ENCODE peak calls at places on chromosome 18, in four cellular contexts. C is fibroblast of lung, B is tibial artery, L is neuronal stem cell. P is an unnamed sample.

GRCh38 chr18:10124071-10124470 is 210.3 kb downstream of the VAPA start:
- DNase-seq in C (no peak), B (no peak), L (no peak), P (no peak)

GRCh38 chr18:49238433-49239042 is 221.9 kb downstream of the DYM start:
- DNase-seq in C (peak), B (no peak), L (peak), P (no peak)

GRCh38 chr18:55345103-55345950 is 242.7 kb downstream of the TCF4 start:
- DNase-seq in C (no peak), B (no peak), L (no peak), P (no peak)

GRCh38 chr18:28571929-28572328 is 395.0 kb upstream of the CDH2 start:
- DNase-seq in C (no peak), B (no peak), L (no peak), P (no peak)

GRCh38 chr18:80108739-80109675 is at the start of gene ADNP2:
- DNase-seq in C (peak), B (peak), L (peak), P (peak)

GRCh38 chr18:45480219-45481015 is 134.9 kb upstream of the SLC14A2 start:
- DNase-seq in C (no peak), B (no peak), L (no peak), P (no peak)

GRCh38 chr18:79343567-79344207 is 52.0 kb upstream of the NFATC1 start:
- DNase-seq in C (no peak), B (no peak), L (no peak), P (no peak)

GRCh38 chr18:22057908-22058527 is 111.4 kb upstream of the GATA6 start:
- DNase-seq in C (no peak), B (no peak), L (no peak), P (no peak)

GRCh38 chr18:21074336-21075323 is 37.0 kb downstream of the ROCK1 start:
- DNase-seq in C (no peak), B (no peak), L (no peak), P (no peak)

GRCh38 chr18:36392163-36392887 is 94.8 kb downstream of the FHOD3 start:
- DNase-seq in C (no peak), B (no peak), L (no peak), P (no peak)

GRCh38 chr18:8794133-8794986 is 89.0 kb downstream of the MTCL1 start:
- DNase-seq in C (peak), B (no peak), L (no peak), P (no peak)

GRCh38 chr18:53541924-53542323 is 682.5 kb downstream of the MBD2 start:
- DNase-seq in C (no peak), B (no peak), L (no peak), P (no peak)

GRCh38 chr18:79949571-79950439 is 1.6 kb downstream of the SLC66A2 start:
- DNase-seq in C (no peak), B (peak), L (no peak), P (no peak)

GRCh38 chr18:45142868-45143267 is 462.2 kb downstream of the SETBP1 start:
- DNase-seq in C (no peak), B (no peak), L (no peak), P (no peak)

GRCh38 chr18:48949606-48950535 is 894 bp downstream of the SMAD7 start:
- DNase-seq in C (peak), B (no peak), L (peak), P (no peak)

GRCh38 chr18:49849331-49850217 is 36.2 kb upstream of the ACAA2 start:
- DNase-seq in C (peak), B (no peak), L (peak), P (no peak)

GRCh38 chr18:35073186-35074105 is 32.2 kb downstream of the MAPRE2 start:
- DNase-seq in C (peak), B (no peak), L (no peak), P (no peak)

GRCh38 chr18:13394794-13395193 is 176.2 kb downstream of the LDLRAD4 start:
- DNase-seq in C (no peak), B (no peak), L (no peak), P (no peak)

GRCh38 chr18:13371689-13372404 is 153.3 kb downstream of the LDLRAD4 start:
- DNase-seq in C (no peak), B (no peak), L (no peak), P (no peak)

GRCh38 chr18:43572165-43572564 is 294.9 kb upstream of the SYT4 start:
- DNase-seq in C (no peak), B (no peak), L (no peak), P (no peak)

GRCh38 chr18:26548144-26549102 is at the start of gene KCTD1:
- DNase-seq in C (peak), B (peak), L (peak), P (no peak)

GRCh38 chr18:31513189-31513907 is 15.4 kb downstream of the DSG2 start:
- DNase-seq in C (peak), B (no peak), L (no peak), P (no peak)

GRCh38 chr18:44714376-44714775 is 33.7 kb downstream of the SETBP1 start:
- DNase-seq in C (no peak), B (no peak), L (no peak), P (no peak)

GRCh38 chr18:74281639-74282358 is 10.0 kb downstream of the CYB5A start:
- DNase-seq in C (peak), B (no peak), L (no peak), P (no peak)

GRCh38 chr18:12679183-12679786 is 21.4 kb upstream of the SPIRE1 start:
- DNase-seq in C (peak), B (peak), L (no peak), P (no peak)

GRCh38 chr18:65429601-65430000 is 321.2 kb upstream of the CDH7 start:
- DNase-seq in C (no peak), B (no peak), L (no peak), P (no peak)

GRCh38 chr18:10055125-10055750 is 141.4 kb downstream of the VAPA start:
- DNase-seq in C (no peak), B (peak), L (no peak), P (no peak)

GRCh38 chr18:51522821-51523220 is 325.3 kb upstream of the MEX3C start:
- DNase-seq in C (no peak), B (no peak), L (no peak), P (no peak)

GRCh38 chr18:49177071-49177470 is 226.3 kb upstream of the SMAD7 start:
- DNase-seq in C (no peak), B (no peak), L (no peak), P (no peak)

GRCh38 chr18:74064510-74064909 is 83.1 kb downstream of the FBXO15 start:
- DNase-seq in C (no peak), B (no peak), L (no peak), P (no peak)

GRCh38 chr18:31722369-31722957 is 38.1 kb upstream of the B4GALT6 start:
- DNase-seq in C (peak), B (peak), L (peak), P (peak)

GRCh38 chr18:3869848-3870247 is 419.9 kb downstream of the TGIF1 start:
- DNase-seq in C (peak), B (no peak), L (peak), P (no peak)

GRCh38 chr18:38493991-38494559 is 928.5 kb upstream of the CELF4 start:
- DNase-seq in C (no peak), B (no peak), L (no peak), P (no peak)

GRCh38 chr18:79786781-79787526 is 10.8 kb upstream of the KCNG2 start:
- DNase-seq in C (peak), B (peak), L (no peak), P (no peak)

GRCh38 chr18:8854962-8855361 is 149.6 kb downstream of the MTCL1 start:
- DNase-seq in C (no peak), B (no peak), L (no peak), P (no peak)

GRCh38 chr18:43236921-43237320 is 40.4 kb downstream of the SYT4 start:
- DNase-seq in C (no peak), B (no peak), L (no peak), P (no peak)

GRCh38 chr18:35089918-35090550 is 48.8 kb downstream of the MAPRE2 start:
- DNase-seq in C (no peak), B (no peak), L (no peak), P (no peak)

GRCh38 chr18:50981381-50981780 is 13.5 kb downstream of the ELAC1 start:
- DNase-seq in C (no peak), B (no peak), L (no peak), P (no peak)

DNA sequence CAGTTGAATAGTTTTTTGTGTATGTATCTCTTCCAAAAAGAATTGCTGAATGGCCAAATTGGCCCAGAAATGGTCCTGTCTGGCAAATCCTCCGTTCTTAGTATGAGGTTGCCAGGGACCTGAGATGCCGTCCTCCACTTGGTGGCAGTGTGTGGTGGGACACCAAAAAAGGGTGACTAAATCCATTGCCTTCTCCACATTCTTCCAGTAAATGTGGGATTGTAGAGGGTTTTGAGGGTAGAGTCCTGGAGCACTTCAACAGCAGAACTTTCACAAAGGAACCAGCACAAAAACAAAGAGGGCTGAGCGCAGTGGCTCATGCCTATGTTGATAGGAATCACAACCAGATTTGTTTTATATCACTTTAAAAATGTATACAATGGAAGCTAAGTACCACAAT is 199.9 kb downstream of the BCL2 start:
- DNase-seq in C (peak), B (no peak), L (no peak), P (no peak)
- H3K27ac ChIP-seq in C (no peak), B (no peak), L (no peak), P (no peak)

DNA sequence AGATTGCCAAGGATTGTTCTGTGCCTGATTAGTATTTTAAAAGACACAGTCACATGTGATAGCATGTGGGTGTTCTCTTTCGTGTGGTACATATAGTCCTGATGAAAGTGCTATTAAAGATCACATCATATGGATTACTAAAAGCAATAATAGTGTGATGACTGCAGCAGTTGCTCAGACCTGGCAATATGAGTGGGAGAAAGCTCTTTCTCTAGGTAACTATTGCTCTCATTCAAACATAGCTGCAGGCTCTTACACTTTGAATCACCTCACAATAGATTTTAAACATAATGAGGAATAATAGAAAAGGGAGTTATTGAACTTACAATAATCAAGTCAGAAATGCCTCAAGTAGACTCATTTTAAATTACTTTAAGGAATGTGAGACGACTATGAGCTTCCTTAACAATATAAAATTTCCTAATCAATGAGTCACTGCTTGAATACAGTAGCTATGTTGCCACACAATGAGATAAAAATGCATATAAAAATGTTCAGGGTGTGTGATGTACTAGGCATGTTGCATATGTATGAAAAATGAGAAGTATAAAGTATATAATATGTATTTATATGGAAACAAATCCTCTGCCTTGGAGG is 452.1 kb downstream of the TMX3 start:
- DNase-seq in C (peak), B (no peak), L (no peak), P (no peak)
- H3K27ac ChIP-seq in C (peak), B (no peak), L (no peak), P (no peak)

GRCh38 chr18:57436965-57437333 is 1.8 kb downstream of the ONECUT2 start:
- DNase-seq in C (no peak), B (no peak), L (no peak), P (no peak)
- H3K27ac ChIP-seq in C (no peak), B (no peak), L (no peak), P (no peak)

GRCh38 chr18:59470627-59471121 is 111.6 kb upstream of the LMAN1 start:
- DNase-seq in C (no peak), B (no peak), L (no peak), P (no peak)
- H3K27ac ChIP-seq in C (no peak), B (no peak), L (no peak), P (no peak)

DNA sequence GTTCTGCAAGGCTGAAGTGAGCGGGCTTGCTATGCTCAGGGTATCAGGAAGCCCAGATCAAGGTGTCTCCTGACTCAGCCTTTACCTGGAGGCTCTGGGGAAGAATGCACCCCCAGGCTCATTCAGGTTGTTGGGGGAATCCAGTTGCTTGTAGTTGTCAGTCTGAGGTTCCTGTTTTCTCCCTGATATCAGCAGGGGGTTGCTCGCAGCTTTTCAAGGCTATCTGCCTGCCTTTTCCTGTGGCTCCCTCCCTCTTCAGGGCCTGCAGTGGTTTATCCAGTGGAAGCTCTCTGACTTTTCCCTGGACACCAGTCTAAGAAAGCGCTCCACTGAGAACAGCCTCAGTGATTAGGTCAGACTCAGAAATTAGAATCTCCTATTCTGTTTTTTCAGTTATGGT is 116.6 kb downstream of the PTPRM start:
- DNase-seq in C (no peak), B (no peak), L (no peak), P (no peak)
- H3K27ac ChIP-seq in C (no peak), B (no peak), L (no peak), P (no peak)

GRCh38 chr18:59150236-59150635 is 10.6 kb downstream of the SEC11C start:
- DNase-seq in C (no peak), B (no peak), L (no peak), P (no peak)

GRCh38 chr18:59145055-59145454 is 5.4 kb downstream of the SEC11C start:
- DNase-seq in C (no peak), B (no peak), L (no peak), P (no peak)

GRCh38 chr18:59149416-59149815 is 9.7 kb downstream of the SEC11C start:
- DNase-seq in C (no peak), B (no peak), L (no peak), P (no peak)

GRCh38 chr18:59148192-59148591 is 8.5 kb downstream of the SEC11C start:
- DNase-seq in C (no peak), B (no peak), L (no peak), P (no peak)

GRCh38 chr18:59149007-59149406 is 9.3 kb downstream of the SEC11C start:
- DNase-seq in C (no peak), B (no peak), L (no peak), P (no peak)
- H3K27ac ChIP-seq in C (no peak), B (no peak), L (no peak), P (no peak)

DNA sequence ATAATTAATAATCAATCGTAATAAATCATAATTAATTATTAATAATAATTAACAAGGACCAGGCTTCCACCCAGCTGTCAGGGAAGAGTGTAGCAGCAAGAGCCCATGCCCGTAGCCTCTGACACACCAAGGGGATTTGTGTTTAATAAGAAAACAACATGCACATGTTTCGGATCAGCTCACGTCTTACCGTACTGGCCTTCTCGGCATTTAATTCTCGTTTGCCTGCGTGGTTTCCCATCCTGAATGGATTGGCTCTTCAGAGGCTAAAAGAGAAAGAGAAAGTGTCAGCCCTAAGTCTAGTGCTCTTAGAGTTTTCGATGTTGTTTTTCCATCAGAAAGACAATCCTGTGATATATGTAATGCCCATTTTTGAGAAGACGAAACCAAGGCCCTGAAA is 27.6 kb downstream of the MBP start:
- DNase-seq in C (no peak), B (no peak), L (no peak), P (no peak)
- H3K27ac ChIP-seq in C (no peak), B (no peak), L (no peak), P (no peak)

GRCh38 chr18:29873211-29873610 is 1169.3 kb downstream of the DSC3 start:
- DNase-seq in C (no peak), B (no peak), L (no peak), P (no peak)

GRCh38 chr18:29879763-29880162 is 1162.8 kb downstream of the DSC3 start:
- DNase-seq in C (no peak), B (no peak), L (no peak), P (no peak)

GRCh38 chr18:29874519-29875098 is 1167.9 kb downstream of the DSC3 start:
- DNase-seq in C (peak), B (no peak), L (peak), P (no peak)
- H3K27ac ChIP-seq in C (no peak), B (no peak), L (no peak), P (no peak)

DNA sequence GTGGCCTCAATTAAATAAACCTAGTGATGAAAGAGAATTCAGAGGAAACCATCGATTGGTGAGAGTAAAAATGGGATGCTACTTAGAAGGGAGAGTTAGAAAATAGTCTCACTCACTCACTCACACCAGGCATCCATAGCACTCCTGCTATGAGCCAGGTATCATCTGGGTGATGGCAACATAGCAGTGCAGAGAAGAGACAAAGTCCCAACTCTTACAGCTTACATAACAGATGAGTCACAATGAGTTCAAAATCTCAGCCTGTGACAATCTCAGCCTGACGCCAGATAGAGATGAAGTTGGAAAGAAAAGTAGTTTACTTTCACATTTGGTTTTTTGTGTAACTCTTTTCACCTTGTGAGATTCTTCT is 55.4 kb upstream of the THOC1 start:
- DNase-seq in C (peak), B (no peak), L (no peak), P (no peak)
- H3K27ac ChIP-seq in C (no peak), B (no peak), L (no peak), P (no peak)

GRCh38 chr18:23134780-23135678 is at the start of gene CABLES1:
- DNase-seq in C (peak), B (peak), L (peak), P (no peak)
- H3K27ac ChIP-seq in C (no peak), B (peak), L (no peak), P (peak)

P was measured in thoracic aorta.